ENCODE peak calls at places on chromosomes 12 and 14, in nine cellular contexts. One of them, this sample, is unnamed.

GRCh38 chr12:570237-570925 is 92.9 kb downstream of the NINJ2 start:
- DNase-seq in DND-41: no peak
- DNase-seq in IMR-90: peak
- DNase-seq in HCT116: peak
- DNase-seq in PC-3: peak
- DNase-seq in fibroblast of lung: peak
- DNase-seq in H9: peak
- DNase-seq in astrocyte: peak
- DNase-seq in colonic mucosa: peak
- DNase-seq in this sample: peak

GRCh38 chr12:1528791-1529190 is 65.6 kb downstream of the FBXL14 start:
- DNase-seq in DND-41: no peak
- DNase-seq in IMR-90: no peak
- DNase-seq in HCT116: no peak
- DNase-seq in PC-3: no peak
- DNase-seq in fibroblast of lung: no peak
- DNase-seq in H9: peak
- DNase-seq in astrocyte: no peak
- DNase-seq in colonic mucosa: no peak
- DNase-seq in this sample: no peak

GRCh38 chr12:26226629-26227375 is 31.4 kb downstream of the SSPN start:
- DNase-seq in DND-41: no peak
- DNase-seq in IMR-90: no peak
- DNase-seq in HCT116: no peak
- DNase-seq in PC-3: peak
- DNase-seq in fibroblast of lung: peak
- DNase-seq in H9: peak
- DNase-seq in astrocyte: peak
- DNase-seq in colonic mucosa: no peak
- DNase-seq in this sample: peak

GRCh38 chr12:113825705-113826104 is 140.4 kb downstream of the RBM19 start:
- DNase-seq in DND-41: no peak
- DNase-seq in IMR-90: no peak
- DNase-seq in HCT116: no peak
- DNase-seq in PC-3: no peak
- DNase-seq in fibroblast of lung: no peak
- DNase-seq in H9: peak
- DNase-seq in astrocyte: no peak
- DNase-seq in colonic mucosa: no peak
- DNase-seq in this sample: no peak

GRCh38 chr12:79897617-79898016 is 37.3 kb downstream of the PPP1R12A start:
- DNase-seq in DND-41: no peak
- DNase-seq in IMR-90: peak
- DNase-seq in HCT116: peak
- DNase-seq in PC-3: peak
- DNase-seq in fibroblast of lung: peak
- DNase-seq in H9: no peak
- DNase-seq in astrocyte: peak
- DNase-seq in colonic mucosa: no peak
- DNase-seq in this sample: peak

GRCh38 chr12:54593135-54593534 is 4.7 kb upstream of the PPP1R1A start:
- DNase-seq in DND-41: no peak
- DNase-seq in IMR-90: no peak
- DNase-seq in HCT116: no peak
- DNase-seq in PC-3: no peak
- DNase-seq in fibroblast of lung: no peak
- DNase-seq in H9: no peak
- DNase-seq in astrocyte: no peak
- DNase-seq in colonic mucosa: no peak
- DNase-seq in this sample: peak

GRCh38 chr12:91417649-91418048 is 235.0 kb upstream of the DCN start:
- DNase-seq in DND-41: no peak
- DNase-seq in IMR-90: no peak
- DNase-seq in HCT116: no peak
- DNase-seq in PC-3: no peak
- DNase-seq in fibroblast of lung: peak
- DNase-seq in H9: no peak
- DNase-seq in astrocyte: no peak
- DNase-seq in colonic mucosa: no peak
- DNase-seq in this sample: peak

GRCh38 chr12:6333566-6333965 is 8.3 kb downstream of the TNFRSF1A start:
- DNase-seq in DND-41: no peak
- DNase-seq in IMR-90: peak
- DNase-seq in HCT116: no peak
- DNase-seq in PC-3: no peak
- DNase-seq in fibroblast of lung: peak
- DNase-seq in H9: no peak
- DNase-seq in astrocyte: peak
- DNase-seq in colonic mucosa: no peak
- DNase-seq in this sample: peak

GRCh38 chr14:100603341-100604125 is 16.3 kb upstream of the BEGAIN start:
- DNase-seq in DND-41: no peak
- DNase-seq in IMR-90: no peak
- DNase-seq in HCT116: no peak
- DNase-seq in PC-3: no peak
- DNase-seq in fibroblast of lung: no peak
- DNase-seq in H9: no peak
- DNase-seq in astrocyte: no peak
- DNase-seq in colonic mucosa: no peak
- DNase-seq in this sample: no peak

GRCh38 chr14:48333221-48333910 is 658.0 kb upstream of the MDGA2 start:
- DNase-seq in DND-41: no peak
- DNase-seq in IMR-90: no peak
- DNase-seq in HCT116: no peak
- DNase-seq in PC-3: peak
- DNase-seq in fibroblast of lung: peak
- DNase-seq in H9: no peak
- DNase-seq in astrocyte: peak
- DNase-seq in colonic mucosa: no peak
- DNase-seq in this sample: no peak

GRCh38 chr14:76080471-76080870 is 71.3 kb upstream of the GPATCH2L start:
- DNase-seq in DND-41: no peak
- DNase-seq in IMR-90: no peak
- DNase-seq in HCT116: no peak
- DNase-seq in PC-3: no peak
- DNase-seq in fibroblast of lung: no peak
- DNase-seq in H9: no peak
- DNase-seq in astrocyte: no peak
- DNase-seq in colonic mucosa: no peak
- DNase-seq in this sample: no peak

GRCh38 chr14:22980672-22981089 is 1.7 kb downstream of the AJUBA start:
- DNase-seq in DND-41: peak
- DNase-seq in IMR-90: peak
- DNase-seq in HCT116: no peak
- DNase-seq in PC-3: peak
- DNase-seq in fibroblast of lung: peak
- DNase-seq in H9: peak
- DNase-seq in astrocyte: no peak
- DNase-seq in colonic mucosa: peak
- DNase-seq in this sample: peak

GRCh38 chr14:97824218-97824617 is 1027.0 kb downstream of the VRK1 start:
- DNase-seq in DND-41: peak
- DNase-seq in IMR-90: no peak
- DNase-seq in HCT116: no peak
- DNase-seq in PC-3: no peak
- DNase-seq in fibroblast of lung: no peak
- DNase-seq in H9: no peak
- DNase-seq in astrocyte: no peak
- DNase-seq in colonic mucosa: no peak
- DNase-seq in this sample: no peak

GRCh38 chr14:40058916-40059897 is 627.0 kb upstream of the FBXO33 start:
- DNase-seq in DND-41: no peak
- DNase-seq in IMR-90: no peak
- DNase-seq in HCT116: no peak
- DNase-seq in PC-3: peak
- DNase-seq in fibroblast of lung: no peak
- DNase-seq in H9: no peak
- DNase-seq in astrocyte: no peak
- DNase-seq in colonic mucosa: no peak
- DNase-seq in this sample: no peak

GRCh38 chr12:18850752-18851151 is 112.8 kb downstream of the CAPZA3 start:
- DNase-seq in DND-41: no peak
- DNase-seq in IMR-90: no peak
- DNase-seq in HCT116: no peak
- DNase-seq in PC-3: no peak
- DNase-seq in fibroblast of lung: no peak
- DNase-seq in H9: no peak
- DNase-seq in astrocyte: no peak
- DNase-seq in colonic mucosa: no peak
- DNase-seq in this sample: no peak

GRCh38 chr12:108837680-108838079 is 19.7 kb downstream of the SSH1 start:
- DNase-seq in DND-41: no peak
- DNase-seq in IMR-90: no peak
- DNase-seq in HCT116: no peak
- DNase-seq in PC-3: no peak
- DNase-seq in fibroblast of lung: peak
- DNase-seq in H9: no peak
- DNase-seq in astrocyte: peak
- DNase-seq in colonic mucosa: no peak
- DNase-seq in this sample: no peak
- H3K9ac ChIP-seq in DND-41: no peak
- H3K9ac ChIP-seq in IMR-90: peak
- H3K9ac ChIP-seq in HCT116: peak
- H3K9ac ChIP-seq in PC-3: peak
- H3K9ac ChIP-seq in fibroblast of lung: peak
- H3K9ac ChIP-seq in H9: no peak
- H3K9ac ChIP-seq in astrocyte: peak
- H3K9ac ChIP-seq in colonic mucosa: no peak
- H3K9ac ChIP-seq in this sample: peak

DNA sequence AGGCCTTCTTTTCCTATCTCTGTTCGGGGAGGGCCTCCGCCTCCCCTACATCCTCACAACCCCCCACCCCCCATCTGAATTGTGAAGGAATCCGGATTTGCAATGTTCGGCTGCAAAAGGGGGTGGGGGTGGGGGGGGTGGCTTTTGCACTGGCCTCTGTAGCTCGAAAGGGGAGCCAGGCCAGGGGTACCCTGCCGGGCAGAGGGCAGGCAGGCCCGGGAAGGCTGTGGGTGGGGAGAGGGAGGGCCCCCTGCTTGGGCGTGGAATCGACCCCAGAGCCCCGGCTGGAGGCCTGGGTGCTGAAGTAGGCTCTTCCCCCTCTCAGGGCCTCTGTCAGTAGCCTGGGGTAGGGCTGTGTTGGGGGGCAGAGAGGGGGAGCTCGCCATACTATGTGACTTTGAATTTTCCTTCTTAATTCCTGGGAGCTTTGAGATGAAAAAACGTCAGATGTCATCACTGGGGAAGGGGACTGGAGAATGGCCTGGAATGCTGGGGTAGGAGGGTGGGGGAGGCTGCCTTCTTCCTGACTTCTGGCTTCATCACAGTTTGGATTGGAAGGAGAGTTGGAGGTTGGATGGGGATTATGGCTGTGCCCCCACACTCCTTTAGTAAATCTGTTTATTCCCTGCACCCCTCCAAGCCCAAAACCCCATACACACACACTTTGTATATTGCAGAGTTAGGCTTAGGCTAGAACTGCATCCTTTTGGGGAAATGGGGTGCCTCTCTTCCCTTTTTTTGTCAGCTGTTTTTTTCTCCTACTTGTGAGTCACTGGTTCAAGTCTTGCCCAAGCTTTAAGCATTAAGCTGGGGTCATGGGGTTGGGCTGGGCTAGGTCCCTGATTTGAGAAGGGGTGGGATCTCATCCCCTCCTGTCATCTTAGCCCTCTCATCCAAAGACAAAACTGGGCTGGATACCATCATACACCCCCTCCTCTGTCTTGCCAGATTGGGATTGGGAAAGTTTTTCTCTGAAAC is 1.3 kb downstream of the LRP1 start:
- DNase-seq in DND-41: no peak
- DNase-seq in IMR-90: no peak
- DNase-seq in HCT116: no peak
- DNase-seq in PC-3: no peak
- DNase-seq in fibroblast of lung: no peak
- DNase-seq in H9: peak
- DNase-seq in astrocyte: no peak
- DNase-seq in colonic mucosa: peak
- DNase-seq in this sample: peak
- H3K9ac ChIP-seq in DND-41: no peak
- H3K9ac ChIP-seq in IMR-90: peak
- H3K9ac ChIP-seq in HCT116: no peak
- H3K9ac ChIP-seq in PC-3: no peak
- H3K9ac ChIP-seq in fibroblast of lung: peak
- H3K9ac ChIP-seq in H9: peak
- H3K9ac ChIP-seq in astrocyte: peak
- H3K9ac ChIP-seq in colonic mucosa: peak
- H3K9ac ChIP-seq in this sample: peak

GRCh38 chr14:104135904-104136471 is 2.4 kb upstream of the KIF26A start:
- DNase-seq in DND-41: no peak
- DNase-seq in IMR-90: no peak
- DNase-seq in HCT116: no peak
- DNase-seq in PC-3: no peak
- DNase-seq in fibroblast of lung: no peak
- DNase-seq in H9: no peak
- DNase-seq in astrocyte: no peak
- DNase-seq in colonic mucosa: no peak
- DNase-seq in this sample: no peak
- H3K9ac ChIP-seq in DND-41: no peak
- H3K9ac ChIP-seq in IMR-90: no peak
- H3K9ac ChIP-seq in HCT116: no peak
- H3K9ac ChIP-seq in PC-3: no peak
- H3K9ac ChIP-seq in fibroblast of lung: no peak
- H3K9ac ChIP-seq in H9: no peak
- H3K9ac ChIP-seq in astrocyte: no peak
- H3K9ac ChIP-seq in colonic mucosa: no peak
- H3K9ac ChIP-seq in this sample: no peak

GRCh38 chr12:76587428-76588178 is 28.0 kb upstream of the OSBPL8 start:
- DNase-seq in DND-41: no peak
- DNase-seq in IMR-90: peak
- DNase-seq in HCT116: no peak
- DNase-seq in PC-3: no peak
- DNase-seq in fibroblast of lung: no peak
- DNase-seq in H9: no peak
- DNase-seq in astrocyte: no peak
- DNase-seq in colonic mucosa: no peak
- DNase-seq in this sample: peak

GRCh38 chr12:76583301-76583700 is 23.7 kb upstream of the OSBPL8 start:
- DNase-seq in DND-41: no peak
- DNase-seq in IMR-90: no peak
- DNase-seq in HCT116: no peak
- DNase-seq in PC-3: no peak
- DNase-seq in fibroblast of lung: no peak
- DNase-seq in H9: no peak
- DNase-seq in astrocyte: no peak
- DNase-seq in colonic mucosa: no peak
- DNase-seq in this sample: no peak

GRCh38 chr12:76591461-76591860 is 31.9 kb upstream of the OSBPL8 start:
- DNase-seq in DND-41: no peak
- DNase-seq in IMR-90: peak
- DNase-seq in HCT116: no peak
- DNase-seq in PC-3: peak
- DNase-seq in fibroblast of lung: peak
- DNase-seq in H9: no peak
- DNase-seq in astrocyte: peak
- DNase-seq in colonic mucosa: no peak
- DNase-seq in this sample: peak

GRCh38 chr12:76586764-76587395 is 27.3 kb upstream of the OSBPL8 start:
- DNase-seq in DND-41: peak
- DNase-seq in IMR-90: peak
- DNase-seq in HCT116: peak
- DNase-seq in PC-3: peak
- DNase-seq in fibroblast of lung: peak
- DNase-seq in H9: no peak
- DNase-seq in astrocyte: peak
- DNase-seq in colonic mucosa: peak
- DNase-seq in this sample: peak

GRCh38 chr12:76588881-76589565 is 29.5 kb upstream of the OSBPL8 start:
- DNase-seq in DND-41: no peak
- DNase-seq in IMR-90: peak
- DNase-seq in HCT116: no peak
- DNase-seq in PC-3: no peak
- DNase-seq in fibroblast of lung: peak
- DNase-seq in H9: no peak
- DNase-seq in astrocyte: peak
- DNase-seq in colonic mucosa: no peak
- DNase-seq in this sample: peak
- H3K9ac ChIP-seq in DND-41: no peak
- H3K9ac ChIP-seq in IMR-90: no peak
- H3K9ac ChIP-seq in HCT116: no peak
- H3K9ac ChIP-seq in PC-3: no peak
- H3K9ac ChIP-seq in fibroblast of lung: no peak
- H3K9ac ChIP-seq in H9: no peak
- H3K9ac ChIP-seq in astrocyte: no peak
- H3K9ac ChIP-seq in colonic mucosa: no peak
- H3K9ac ChIP-seq in this sample: peak

This sample was measured in GM23248.